ENCODE peak calls at places on chromosomes 12 and 14, in nine cellular contexts. One of them, this sample, is unnamed.

GRCh38 chr14:29648045-29648444 is 279.6 kb downstream of the PRKD1 start:
- DNase-seq in renal cortical epithelial cell: no peak
- DNase-seq in sigmoid colon: no peak
- DNase-seq in dorsolateral prefrontal cortex: no peak
- DNase-seq in HEK293T: no peak
- DNase-seq in hepatic stellate cell: no peak
- DNase-seq in GM04504: no peak
- DNase-seq in T-helper 2 cell: no peak
- DNase-seq in posterior vena cava: no peak
- DNase-seq in this sample: no peak

GRCh38 chr12:2319747-2320146 is 267.0 kb downstream of the CACNA1C start:
- DNase-seq in renal cortical epithelial cell: no peak
- DNase-seq in sigmoid colon: no peak
- DNase-seq in dorsolateral prefrontal cortex: no peak
- DNase-seq in HEK293T: no peak
- DNase-seq in hepatic stellate cell: peak
- DNase-seq in GM04504: no peak
- DNase-seq in T-helper 2 cell: no peak
- DNase-seq in posterior vena cava: no peak
- DNase-seq in this sample: peak

GRCh38 chr14:105315211-105315721 is 718 bp downstream of the PACS2 start:
- DNase-seq in renal cortical epithelial cell: peak
- DNase-seq in sigmoid colon: no peak
- DNase-seq in dorsolateral prefrontal cortex: peak
- DNase-seq in HEK293T: no peak
- DNase-seq in hepatic stellate cell: peak
- DNase-seq in GM04504: no peak
- DNase-seq in T-helper 2 cell: peak
- DNase-seq in posterior vena cava: peak
- DNase-seq in this sample: peak

GRCh38 chr12:109098142-109098652 is 800 bp downstream of the UNG start:
- DNase-seq in renal cortical epithelial cell: no peak
- DNase-seq in sigmoid colon: peak
- DNase-seq in dorsolateral prefrontal cortex: no peak
- DNase-seq in HEK293T: no peak
- DNase-seq in hepatic stellate cell: peak
- DNase-seq in GM04504: no peak
- DNase-seq in T-helper 2 cell: no peak
- DNase-seq in posterior vena cava: peak
- DNase-seq in this sample: peak

GRCh38 chr14:100234511-100234910 is 4.4 kb upstream of the YY1 start:
- DNase-seq in renal cortical epithelial cell: no peak
- DNase-seq in sigmoid colon: no peak
- DNase-seq in dorsolateral prefrontal cortex: no peak
- DNase-seq in HEK293T: no peak
- DNase-seq in hepatic stellate cell: no peak
- DNase-seq in GM04504: no peak
- DNase-seq in T-helper 2 cell: no peak
- DNase-seq in posterior vena cava: no peak
- DNase-seq in this sample: no peak

GRCh38 chr12:47636908-47637780 is 68.7 kb downstream of the RPAP3 start:
- DNase-seq in renal cortical epithelial cell: no peak
- DNase-seq in sigmoid colon: no peak
- DNase-seq in dorsolateral prefrontal cortex: no peak
- DNase-seq in HEK293T: no peak
- DNase-seq in hepatic stellate cell: no peak
- DNase-seq in GM04504: no peak
- DNase-seq in T-helper 2 cell: peak
- DNase-seq in posterior vena cava: no peak
- DNase-seq in this sample: peak

GRCh38 chr12:105214670-105215375 is 21.2 kb downstream of the APPL2 start:
- DNase-seq in renal cortical epithelial cell: peak
- DNase-seq in sigmoid colon: no peak
- DNase-seq in dorsolateral prefrontal cortex: no peak
- DNase-seq in HEK293T: no peak
- DNase-seq in hepatic stellate cell: no peak
- DNase-seq in GM04504: no peak
- DNase-seq in T-helper 2 cell: no peak
- DNase-seq in posterior vena cava: no peak
- DNase-seq in this sample: peak

GRCh38 chr12:21527451-21528180 is 1.5 kb downstream of the SPX start:
- DNase-seq in renal cortical epithelial cell: peak
- DNase-seq in sigmoid colon: peak
- DNase-seq in dorsolateral prefrontal cortex: peak
- DNase-seq in HEK293T: peak
- DNase-seq in hepatic stellate cell: peak
- DNase-seq in GM04504: peak
- DNase-seq in T-helper 2 cell: peak
- DNase-seq in posterior vena cava: no peak
- DNase-seq in this sample: peak

GRCh38 chr14:100536721-100537700 is 50.2 kb downstream of the BEGAIN start:
- DNase-seq in renal cortical epithelial cell: no peak
- DNase-seq in sigmoid colon: peak
- DNase-seq in dorsolateral prefrontal cortex: no peak
- DNase-seq in HEK293T: no peak
- DNase-seq in hepatic stellate cell: no peak
- DNase-seq in GM04504: no peak
- DNase-seq in T-helper 2 cell: no peak
- DNase-seq in posterior vena cava: peak
- DNase-seq in this sample: no peak

GRCh38 chr14:28102814-28103213 is 663.8 kb upstream of the FOXG1 start:
- DNase-seq in renal cortical epithelial cell: no peak
- DNase-seq in sigmoid colon: no peak
- DNase-seq in dorsolateral prefrontal cortex: no peak
- DNase-seq in HEK293T: no peak
- DNase-seq in hepatic stellate cell: no peak
- DNase-seq in GM04504: no peak
- DNase-seq in T-helper 2 cell: no peak
- DNase-seq in posterior vena cava: no peak
- DNase-seq in this sample: no peak

GRCh38 chr14:95545769-95546168 is 10.9 kb downstream of the GLRX5 start:
- DNase-seq in renal cortical epithelial cell: peak
- DNase-seq in sigmoid colon: no peak
- DNase-seq in dorsolateral prefrontal cortex: no peak
- DNase-seq in HEK293T: no peak
- DNase-seq in hepatic stellate cell: peak
- DNase-seq in GM04504: peak
- DNase-seq in T-helper 2 cell: no peak
- DNase-seq in posterior vena cava: no peak
- DNase-seq in this sample: no peak

GRCh38 chr14:22556021-22556989 is 32.7 kb downstream of the DAD1 start:
- DNase-seq in renal cortical epithelial cell: peak
- DNase-seq in sigmoid colon: peak
- DNase-seq in dorsolateral prefrontal cortex: peak
- DNase-seq in HEK293T: no peak
- DNase-seq in hepatic stellate cell: peak
- DNase-seq in GM04504: no peak
- DNase-seq in T-helper 2 cell: peak
- DNase-seq in posterior vena cava: peak
- DNase-seq in this sample: peak

GRCh38 chr12:52607314-52607713 is 6.1 kb upstream of the KRT72 start:
- DNase-seq in renal cortical epithelial cell: no peak
- DNase-seq in sigmoid colon: no peak
- DNase-seq in dorsolateral prefrontal cortex: no peak
- DNase-seq in HEK293T: no peak
- DNase-seq in hepatic stellate cell: no peak
- DNase-seq in GM04504: no peak
- DNase-seq in T-helper 2 cell: no peak
- DNase-seq in posterior vena cava: no peak
- DNase-seq in this sample: no peak

GRCh38 chr14:61264022-61264571 is 17.0 kb downstream of the TMEM30B start:
- DNase-seq in renal cortical epithelial cell: no peak
- DNase-seq in sigmoid colon: no peak
- DNase-seq in dorsolateral prefrontal cortex: no peak
- DNase-seq in HEK293T: no peak
- DNase-seq in hepatic stellate cell: no peak
- DNase-seq in GM04504: no peak
- DNase-seq in T-helper 2 cell: no peak
- DNase-seq in posterior vena cava: no peak
- DNase-seq in this sample: no peak

GRCh38 chr12:57164966-57165365 is 17.5 kb upstream of the LRP1-AS start:
- DNase-seq in renal cortical epithelial cell: no peak
- DNase-seq in sigmoid colon: no peak
- DNase-seq in dorsolateral prefrontal cortex: no peak
- DNase-seq in HEK293T: no peak
- DNase-seq in hepatic stellate cell: no peak
- DNase-seq in GM04504: no peak
- DNase-seq in T-helper 2 cell: no peak
- DNase-seq in posterior vena cava: no peak
- DNase-seq in this sample: no peak

GRCh38 chr14:96181188-96181762 is 23.4 kb upstream of the BDKRB2 start:
- DNase-seq in renal cortical epithelial cell: no peak
- DNase-seq in sigmoid colon: no peak
- DNase-seq in dorsolateral prefrontal cortex: no peak
- DNase-seq in HEK293T: no peak
- DNase-seq in hepatic stellate cell: no peak
- DNase-seq in GM04504: no peak
- DNase-seq in T-helper 2 cell: no peak
- DNase-seq in posterior vena cava: no peak
- DNase-seq in this sample: no peak

GRCh38 chr14:58055497-58055896 is 96.5 kb downstream of the ARMH4 start:
- DNase-seq in renal cortical epithelial cell: peak
- DNase-seq in sigmoid colon: no peak
- DNase-seq in dorsolateral prefrontal cortex: no peak
- DNase-seq in HEK293T: no peak
- DNase-seq in hepatic stellate cell: no peak
- DNase-seq in GM04504: no peak
- DNase-seq in T-helper 2 cell: no peak
- DNase-seq in posterior vena cava: no peak
- DNase-seq in this sample: no peak

GRCh38 chr12:130526813-130527212 is 189.1 kb downstream of the PIWIL1 start:
- DNase-seq in renal cortical epithelial cell: no peak
- DNase-seq in sigmoid colon: no peak
- DNase-seq in dorsolateral prefrontal cortex: no peak
- DNase-seq in HEK293T: peak
- DNase-seq in hepatic stellate cell: no peak
- DNase-seq in GM04504: no peak
- DNase-seq in T-helper 2 cell: no peak
- DNase-seq in posterior vena cava: no peak
- DNase-seq in this sample: peak

GRCh38 chr12:96399081-96399918 is 939 bp downstream of the CDK17 start:
- DNase-seq in renal cortical epithelial cell: no peak
- DNase-seq in sigmoid colon: peak
- DNase-seq in dorsolateral prefrontal cortex: peak
- DNase-seq in HEK293T: peak
- DNase-seq in hepatic stellate cell: peak
- DNase-seq in GM04504: no peak
- DNase-seq in T-helper 2 cell: peak
- DNase-seq in posterior vena cava: peak
- DNase-seq in this sample: peak

GRCh38 chr12:131907379-131908081 is 13.1 kb downstream of the ULK1 start:
- DNase-seq in renal cortical epithelial cell: no peak
- DNase-seq in sigmoid colon: peak
- DNase-seq in dorsolateral prefrontal cortex: no peak
- DNase-seq in HEK293T: no peak
- DNase-seq in hepatic stellate cell: no peak
- DNase-seq in GM04504: no peak
- DNase-seq in T-helper 2 cell: peak
- DNase-seq in posterior vena cava: no peak
- DNase-seq in this sample: peak

GRCh38 chr12:120211243-120211903 is 10.5 kb upstream of the RPLP0 start:
- DNase-seq in renal cortical epithelial cell: no peak
- DNase-seq in sigmoid colon: no peak
- DNase-seq in dorsolateral prefrontal cortex: no peak
- DNase-seq in HEK293T: no peak
- DNase-seq in hepatic stellate cell: no peak
- DNase-seq in GM04504: no peak
- DNase-seq in T-helper 2 cell: no peak
- DNase-seq in posterior vena cava: no peak
- DNase-seq in this sample: no peak

GRCh38 chr14:56416213-56416612 is 163.4 kb upstream of the TMEM260 start:
- DNase-seq in renal cortical epithelial cell: no peak
- DNase-seq in sigmoid colon: no peak
- DNase-seq in dorsolateral prefrontal cortex: no peak
- DNase-seq in HEK293T: no peak
- DNase-seq in hepatic stellate cell: no peak
- DNase-seq in GM04504: no peak
- DNase-seq in T-helper 2 cell: no peak
- DNase-seq in posterior vena cava: no peak
- DNase-seq in this sample: no peak

GRCh38 chr14:77257700-77258099 is 13.3 kb downstream of the NGB start:
- DNase-seq in renal cortical epithelial cell: no peak
- DNase-seq in sigmoid colon: no peak
- DNase-seq in dorsolateral prefrontal cortex: no peak
- DNase-seq in HEK293T: no peak
- DNase-seq in hepatic stellate cell: no peak
- DNase-seq in GM04504: no peak
- DNase-seq in T-helper 2 cell: no peak
- DNase-seq in posterior vena cava: no peak
- DNase-seq in this sample: no peak

GRCh38 chr14:20002319-20002718 is 356 bp downstream of the OR4Q2 start:
- DNase-seq in renal cortical epithelial cell: no peak
- DNase-seq in sigmoid colon: no peak
- DNase-seq in dorsolateral prefrontal cortex: no peak
- DNase-seq in HEK293T: no peak
- DNase-seq in hepatic stellate cell: no peak
- DNase-seq in GM04504: no peak
- DNase-seq in T-helper 2 cell: no peak
- DNase-seq in posterior vena cava: no peak
- DNase-seq in this sample: no peak